ENCODE peak calls at places on chromosomes 11 and 22, in nine cellular contexts. X is adrenal gland, A is psoas muscle, D is neural progenitor cell, F is H9, O is fibroblast of lung, N is HL-60, U is right lobe of liver, M is IMR-90. L is an unnamed sample. For H3K27me3, the result is how much of the 10 kb centered on the place peaks cover.

GRCh38 chr22:42347281-42347824 is 76.9 kb upstream of the TCF20 start:
- DNase-seq in X (no peak), A (no peak), D (no peak), F (no peak), O (no peak), N (no peak), U (no peak), M (no peak), L (no peak)

GRCh38 chr11:65418681-65419459 is 3.7 kb upstream of the NEAT1 start:
- DNase-seq in X (peak), A (peak), D (peak), F (peak), O (peak), N (peak), U (peak), M (peak), L (peak)

GRCh38 chr11:69053169-69053477 is 4.4 kb downstream of the TPCN2 start:
- DNase-seq in X (no peak), A (no peak), D (no peak), F (no peak), O (no peak), N (no peak), U (no peak), M (no peak), L (no peak)

GRCh38 chr22:37260939-37261338 is 16.9 kb upstream of the RAC2 start:
- DNase-seq in X (peak), A (no peak), D (peak), F (peak), O (peak), N (peak), U (peak), M (peak), L (peak)

GRCh38 chr11:133078591-133079179 is 453.6 kb downstream of the OPCML start:
- DNase-seq in X (no peak), A (peak), D (peak), F (peak), O (peak), N (peak), U (no peak), M (peak), L (peak)

GRCh38 chr11:12413141-12414055 is 36.0 kb downstream of the PARVA start:
- DNase-seq in X (no peak), A (no peak), D (no peak), F (no peak), O (peak), N (no peak), U (no peak), M (peak), L (no peak)

GRCh38 chr11:103863497-103863896 is 172.9 kb upstream of the DDI1 start:
- DNase-seq in X (no peak), A (no peak), D (no peak), F (no peak), O (peak), N (no peak), U (no peak), M (peak), L (no peak)

GRCh38 chr11:111882202-111882601 is 2.9 kb downstream of the CFAP68 start:
- DNase-seq in X (no peak), A (no peak), D (no peak), F (no peak), O (no peak), N (no peak), U (no peak), M (no peak), L (no peak)

GRCh38 chr11:111788051-111788450 is 21.9 kb upstream of the PPP2R1B start:
- DNase-seq in X (peak), A (peak), D (no peak), F (no peak), O (no peak), N (no peak), U (peak), M (no peak), L (no peak)

GRCh38 chr11:128021304-128022006 is 565.9 kb downstream of the ETS1 start:
- DNase-seq in X (no peak), A (no peak), D (peak), F (peak), O (peak), N (no peak), U (peak), M (no peak), L (peak)

GRCh38 chr11:30049214-30049613 is 32.4 kb upstream of the KCNA4 start:
- DNase-seq in X (no peak), A (no peak), D (no peak), F (no peak), O (no peak), N (no peak), U (no peak), M (no peak), L (no peak)
- TF ChIP-seq CTCF in X (no peak), A (no peak), D (peak), F (peak), O (no peak), N (no peak), U (no peak), M (no peak), L (no peak)

GRCh38 chr22:45970709-45971388 is 6.1 kb downstream of the WNT7B start:
- DNase-seq in X (no peak), A (no peak), D (peak), F (peak), O (peak), N (no peak), U (no peak), M (peak), L (no peak)
- H3K27me3 ChIP-seq in X (half or more), A (under half), D (half or more), F (half or more), O (under half), N (half or more), U (under half), M (under half), L (half or more)

GRCh38 chr11:57779275-57779674 is 17.7 kb downstream of the CTNND1 start:
- DNase-seq in X (no peak), A (no peak), D (peak), F (peak), O (peak), N (no peak), U (no peak), M (peak), L (no peak)
- TF ChIP-seq CTCF in X (no peak), A (no peak), D (no peak), F (peak), O (no peak), N (no peak), U (peak), M (no peak), L (no peak)

GRCh38 chr11:130162733-130163132 is 3.2 kb downstream of the ST14 start:
- DNase-seq in X (no peak), A (no peak), D (no peak), F (no peak), O (no peak), N (peak), U (no peak), M (no peak), L (no peak)
- H3K27me3 ChIP-seq in X (under half), A (under half), D (half or more), F (under half), O (under half), N (under half), U (under half), M (half or more), L (under half)

DNA sequence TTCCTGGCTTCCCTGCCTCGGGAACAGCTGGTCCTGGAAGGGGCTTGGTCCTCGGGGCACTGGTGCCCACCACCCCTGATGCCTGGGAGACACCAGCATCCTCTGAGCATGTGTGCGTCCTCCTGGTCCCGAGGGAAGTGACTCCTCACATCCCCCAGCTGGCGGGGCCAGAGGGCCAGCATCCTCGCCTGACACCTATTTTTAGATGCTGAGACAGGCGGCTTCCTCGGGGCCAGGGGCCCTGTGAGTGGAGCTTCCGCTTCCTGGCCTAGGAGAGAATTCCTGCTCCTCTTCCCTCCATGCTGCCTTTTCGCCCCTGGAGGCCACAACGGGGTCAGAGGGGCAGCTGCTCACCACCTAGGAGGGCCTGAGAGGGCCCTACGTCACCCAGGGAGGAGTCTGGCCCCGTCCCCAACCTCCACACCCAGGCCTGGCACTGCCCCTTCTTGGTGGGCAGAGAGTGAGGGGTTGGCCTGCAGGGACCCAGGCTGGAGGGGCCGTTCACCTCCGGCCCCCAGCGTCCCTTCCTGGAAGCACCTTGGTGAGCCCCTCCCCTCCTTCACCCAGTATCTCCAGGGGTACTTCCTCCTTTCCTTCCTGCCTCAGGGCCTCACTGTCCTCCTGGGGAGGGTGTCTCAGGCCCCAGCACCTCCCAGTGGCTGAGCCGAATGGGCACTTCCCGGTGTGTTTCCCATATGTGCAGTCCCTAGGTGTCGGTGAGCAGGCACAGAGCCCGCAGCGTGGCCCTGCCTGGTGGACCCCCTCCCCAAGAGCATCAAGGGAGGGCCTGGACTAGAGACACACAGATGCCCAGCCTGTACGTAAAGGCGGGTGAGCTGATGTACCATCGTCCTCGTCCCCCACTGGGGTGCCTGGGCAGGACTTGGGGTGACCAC is 6.1 kb downstream of the CD81 start:
- DNase-seq in X (peak), A (peak), D (no peak), F (peak), O (no peak), N (peak), U (peak), M (peak), L (no peak)
- TF ChIP-seq CTCF in X (no peak), A (no peak), D (no peak), F (no peak), O (no peak), N (no peak), U (no peak), M (no peak), L (no peak)

DNA sequence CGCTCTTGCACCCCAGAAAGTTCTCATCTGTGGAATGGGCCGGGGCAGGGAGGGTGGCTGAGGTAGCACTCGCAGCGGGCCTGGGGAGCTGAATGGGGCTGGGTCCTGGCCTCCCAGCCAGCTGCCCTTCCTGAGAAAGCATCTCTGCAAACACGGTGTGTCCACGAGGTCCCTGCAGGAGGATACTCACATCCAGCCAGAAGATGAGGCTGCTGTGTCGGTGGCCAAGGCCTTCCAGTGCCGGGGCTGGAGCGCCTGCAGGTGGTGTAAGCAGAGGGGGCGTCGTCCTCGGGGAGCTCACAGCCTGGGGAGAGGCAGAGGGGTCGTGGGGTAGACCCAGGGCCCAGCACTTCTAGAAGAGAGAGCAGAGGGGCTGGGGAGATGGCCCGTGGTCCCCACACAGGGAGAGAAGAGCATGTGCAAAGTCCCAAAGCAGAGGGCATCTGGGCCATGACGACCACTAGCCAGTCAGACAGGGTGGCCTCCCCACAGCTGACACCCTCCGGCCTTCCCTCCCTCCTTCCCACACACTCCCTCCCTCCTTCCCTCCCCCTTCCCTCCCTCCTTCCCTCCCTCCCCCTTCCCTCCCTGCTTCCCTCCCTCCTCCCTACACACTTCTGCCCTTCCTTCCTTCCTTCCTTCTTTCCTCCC is 97.9 kb downstream of the WNT7B start:
- DNase-seq in X (no peak), A (no peak), D (no peak), F (peak), O (no peak), N (no peak), U (no peak), M (no peak), L (no peak)
- H3K27me3 ChIP-seq in X (under half), A (under half), D (under half), F (under half), O (under half), N (under half), U (under half), M (half or more), L (half or more)

GRCh38 chr11:60869451-60869825 is 2.1 kb downstream of the ZP1 start:
- DNase-seq in X (peak), A (no peak), D (no peak), F (no peak), O (no peak), N (no peak), U (no peak), M (no peak), L (no peak)

GRCh38 chr11:60870733-60871377 is 3.5 kb downstream of the ZP1 start:
- DNase-seq in X (no peak), A (no peak), D (no peak), F (no peak), O (no peak), N (no peak), U (no peak), M (no peak), L (peak)

GRCh38 chr11:60871378-60872061 is 4.2 kb downstream of the ZP1 start:
- DNase-seq in X (no peak), A (no peak), D (no peak), F (no peak), O (peak), N (no peak), U (no peak), M (peak), L (peak)

GRCh38 chr11:60868682-60869450 is 1.5 kb downstream of the ZP1 start:
- DNase-seq in X (peak), A (no peak), D (no peak), F (no peak), O (no peak), N (no peak), U (no peak), M (no peak), L (no peak)

GRCh38 chr11:60870276-60870675 is 2.9 kb downstream of the ZP1 start:
- DNase-seq in X (no peak), A (no peak), D (peak), F (no peak), O (no peak), N (no peak), U (no peak), M (no peak), L (peak)
- TF ChIP-seq CTCF in X (no peak), A (no peak), D (no peak), F (no peak), O (no peak), N (no peak), U (no peak), M (no peak), L (no peak)

GRCh38 chr22:39246690-39247332 is 2.0 kb upstream of the PDGFB start:
- DNase-seq in X (no peak), A (no peak), D (no peak), F (no peak), O (no peak), N (no peak), U (no peak), M (no peak), L (no peak)

GRCh38 chr22:39248254-39248653 is 3.5 kb upstream of the PDGFB start:
- DNase-seq in X (no peak), A (no peak), D (no peak), F (no peak), O (peak), N (no peak), U (no peak), M (no peak), L (no peak)

GRCh38 chr22:39249081-39249704 is 4.4 kb upstream of the PDGFB start:
- DNase-seq in X (no peak), A (no peak), D (no peak), F (no peak), O (no peak), N (no peak), U (no peak), M (no peak), L (no peak)

GRCh38 chr22:39246217-39246616 is 1.4 kb upstream of the PDGFB start:
- DNase-seq in X (no peak), A (no peak), D (no peak), F (no peak), O (no peak), N (no peak), U (no peak), M (no peak), L (no peak)

GRCh38 chr22:39247379-39247778 is 2.6 kb upstream of the PDGFB start:
- DNase-seq in X (no peak), A (no peak), D (no peak), F (no peak), O (no peak), N (no peak), U (no peak), M (no peak), L (no peak)
- H3K27me3 ChIP-seq in X (under half), A (under half), D (half or more), F (under half), O (under half), N (half or more), U (under half), M (under half), L (under half)

L was measured in WERI-Rb-1.